ENCODE peak calls at places on chromosomes 12 and 14, in seven cellular contexts. Z is Peyer's patch; C is AG10803; T is CD8-positive, alpha-beta T cell; S is left lung; Q is neural crest cell; H is progenitor cell of endocrine pancreas. Y is an unnamed sample.

GRCh38 chr14:35341454-35342159 is 49.4 kb downstream of the PSMA6 start:
- DNase-seq in C (peak; percentile 94), Z (peak; percentile 96), Q (no peak), S (peak; percentile 95), T (peak; percentile 40), H (no peak), Y (peak; percentile 98)

GRCh38 chr12:71439613-71440392 is at the start of gene LGR5:
- DNase-seq in S (peak; percentile 75), C (peak; percentile 16), Z (peak; percentile 64), T (no peak), Q (peak; percentile 66), H (peak; percentile 39), Y (no peak)

GRCh38 chr12:100574262-100575074 is 984 bp downstream of the GAS2L3 start:
- DNase-seq in Z (no peak), H (no peak), Q (no peak), C (no peak), T (no peak), S (no peak), Y (peak; percentile 68)

GRCh38 chr12:48349471-48349870 is 1.2 kb downstream of the ZNF641 start:
- DNase-seq in Q (no peak), C (peak; percentile 30), S (no peak), T (no peak), Z (no peak), H (no peak), Y (no peak)

GRCh38 chr14:92589213-92589852 is 75.8 kb downstream of the RIN3 start:
- DNase-seq in S (no peak), Z (peak; percentile 49), T (no peak), Q (no peak), H (no peak), C (peak; percentile 40), Y (peak; percentile 58)

GRCh38 chr14:34013714-34014055 is 62.8 kb upstream of the EGLN3 start:
- DNase-seq in H (no peak), C (no peak), Q (no peak), S (no peak), Z (no peak), T (no peak), Y (no peak)

GRCh38 chr12:52275686-52276085 is 1.2 kb downstream of the KRT86 start:
- DNase-seq in T (no peak), S (no peak), C (no peak), Q (no peak), Z (no peak), H (no peak), Y (no peak)

GRCh38 chr12:58725400-58726105 is 194.8 kb downstream of the LRIG3 start:
- DNase-seq in Z (no peak), Q (no peak), S (no peak), H (no peak), C (peak; percentile 50), T (no peak), Y (no peak)

GRCh38 chr14:77485901-77486678 is 12.5 kb downstream of the ISM2 start:
- DNase-seq in Q (no peak), Z (no peak), C (peak; percentile 47), H (no peak), T (no peak), S (no peak), Y (peak; percentile 13)

GRCh38 chr12:65123435-65124063 is 2.4 kb upstream of the WIF1 start:
- DNase-seq in T (no peak), Z (no peak), H (no peak), Q (no peak), S (no peak), C (peak; percentile 31), Y (peak; percentile 57)

GRCh38 chr14:20989787-20990600 is at the start of gene METTL17:
- DNase-seq in T (peak; percentile 85), Q (peak; percentile 80), Z (peak; percentile 89), H (peak; percentile 67), S (peak; percentile 92), C (peak; percentile 98), Y (peak; percentile 98)

GRCh38 chr12:31326689-31327659 is 1.0 kb upstream of the SINHCAF start:
- DNase-seq in C (no peak), H (no peak), S (no peak), Q (no peak), Z (no peak), T (no peak), Y (no peak)

GRCh38 chr14:82313889-82314288 is 780.2 kb upstream of the SEL1L start:
- DNase-seq in S (no peak), Q (no peak), H (no peak), C (no peak), Z (no peak), T (no peak), Y (peak; percentile 1)

GRCh38 chr14:67547224-67547780 is 14.2 kb downstream of the PLEKHH1 start:
- DNase-seq in S (no peak), T (no peak), C (no peak), Q (no peak), H (no peak), Z (peak; percentile 35), Y (no peak)

GRCh38 chr12:110468212-110469048 is at the start of the genes FAM216A and GPN3:
- DNase-seq in T (peak; percentile 95), Z (peak; percentile 96), S (peak; percentile 96), C (peak; percentile 97), Q (peak; percentile 98), H (peak; percentile 94), Y (peak; percentile 99)

GRCh38 chr12:104121001-104121400 is 17.0 kb downstream of the NFYB start:
- DNase-seq in Q (no peak), Z (no peak), S (no peak), H (no peak), C (peak; percentile 68), T (no peak), Y (no peak)

GRCh38 chr14:24098927-24099813 is 5.1 kb downstream of the PCK2 start:
- DNase-seq in S (peak; percentile 69), Q (no peak), T (no peak), Z (peak; percentile 59), H (no peak), C (no peak), Y (no peak)

GRCh38 chr14:94395306-94395899 is 7.0 kb upstream of the SERPINA1 start:
- DNase-seq in H (no peak), S (no peak), T (no peak), Q (no peak), C (no peak), Z (no peak), Y (no peak)

GRCh38 chr14:101010293-101010692 is 106.8 kb upstream of the RTL1 start:
- DNase-seq in C (no peak), Q (no peak), Z (no peak), T (no peak), S (no peak), H (no peak), Y (no peak)

GRCh38 chr14:67541448-67542387 is 8.6 kb downstream of the PLEKHH1 start:
- DNase-seq in C (no peak), S (no peak), T (no peak), Q (no peak), H (peak; percentile 30), Z (peak; percentile 86), Y (no peak)

GRCh38 chr12:18696971-18697602 is 40.7 kb downstream of the PLCZ1 start:
- DNase-seq in Z (no peak), C (peak; percentile 52), S (no peak), T (no peak), Q (no peak), H (no peak), Y (peak; percentile 34)

GRCh38 chr14:58297412-58297761 is 968 bp upstream of the ARID4A start:
- DNase-seq in Z (no peak), T (no peak), H (no peak), Q (no peak), S (no peak), C (peak; percentile 65), Y (no peak)

GRCh38 chr12:93762059-93762719 is 85.0 kb downstream of the CRADD start:
- DNase-seq in Q (no peak), T (no peak), H (no peak), Z (no peak), C (peak; percentile 80), S (no peak), Y (no peak)

GRCh38 chr14:53231166-53231565 is 78.0 kb upstream of the DDHD1 start:
- DNase-seq in C (no peak), T (no peak), Z (no peak), Q (no peak), H (no peak), S (no peak), Y (no peak)

GRCh38 chr14:39876935-39877334 is 444.7 kb upstream of the FBXO33 start:
- DNase-seq in T (no peak), Q (no peak), Z (no peak), S (no peak), H (no peak), C (no peak), Y (no peak)

GRCh38 chr12:64633940-64634337 is 23.6 kb downstream of the RASSF3 start:
- DNase-seq in Q (no peak), C (peak; percentile 69), S (peak; percentile 83), T (peak; percentile 47), H (no peak), Z (no peak), Y (peak; percentile 73)

GRCh38 chr14:36505892-36506731 is 13.9 kb downstream of the NKX2-1 start:
- DNase-seq in S (peak; percentile 81), T (no peak), Q (peak; percentile 9), C (no peak), Z (no peak), H (no peak), Y (no peak)
- TF ChIP-seq CTCF in S (no peak), T (no peak), Q (no peak), C (no peak), Z (no peak), H (peak; percentile 22), Y (no peak)

DNA sequence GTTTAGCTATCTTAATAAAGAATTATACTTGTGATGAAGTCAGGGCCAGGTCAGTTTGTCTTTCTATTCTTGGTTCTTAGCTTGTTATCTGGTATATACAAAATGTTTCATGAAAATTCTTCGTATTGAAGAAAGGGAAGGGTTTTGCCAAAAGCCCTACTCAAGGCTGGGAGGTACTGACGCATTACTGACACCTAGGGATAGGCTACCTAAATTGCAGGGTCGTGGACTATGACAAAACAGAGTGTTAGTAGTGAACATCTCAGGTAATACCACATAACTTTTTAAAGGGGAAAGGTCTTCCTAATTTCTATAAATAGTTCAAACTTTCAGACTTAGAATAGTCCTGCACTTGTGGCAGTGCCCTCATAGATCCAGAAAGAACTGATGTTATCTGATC is 246.3 kb downstream of the RGS6 start:
- DNase-seq in C (no peak), S (no peak), Q (no peak), T (no peak), H (no peak), Z (no peak), Y (no peak)
- TF ChIP-seq CTCF in C (no peak), S (no peak), Q (no peak), T (no peak), H (no peak), Z (no peak), Y (no peak)

GRCh38 chr14:43356984-43357545 is 1150.0 kb downstream of the FSCB start:
- DNase-seq in Z (no peak), T (no peak), S (no peak), H (no peak), Q (no peak), C (no peak), Y (no peak)
- TF ChIP-seq CTCF in Z (no peak), T (no peak), S (no peak), H (no peak), Q (no peak), C (no peak), Y (no peak)

DNA sequence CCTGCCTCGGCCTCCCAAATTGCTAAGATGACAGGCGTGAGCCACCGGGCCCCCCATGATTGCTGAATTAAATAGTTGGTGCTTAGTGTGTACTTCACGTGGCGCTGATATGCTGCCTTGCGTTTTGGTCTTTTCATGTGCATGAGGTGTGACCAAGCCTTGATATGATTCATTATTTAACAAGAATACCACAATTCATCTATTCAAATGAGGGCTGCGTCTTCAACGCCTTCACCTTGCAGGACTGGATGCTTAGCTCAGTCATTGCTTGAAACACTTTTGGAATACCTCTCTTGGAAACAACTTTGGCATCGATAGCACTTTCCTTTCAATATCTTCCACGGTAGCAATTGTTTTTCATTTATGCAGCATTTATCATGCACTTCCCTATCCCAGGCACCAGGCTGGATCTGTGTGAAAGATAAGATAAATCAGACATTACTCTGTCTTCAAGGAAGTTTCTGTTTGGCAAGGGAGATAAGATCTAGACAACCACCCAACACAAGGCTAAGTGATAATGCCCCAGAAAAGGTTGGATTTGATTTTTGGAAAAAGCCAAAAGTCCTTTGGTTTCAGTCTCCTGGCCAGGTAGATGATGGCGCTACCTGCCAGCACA is 1.3 kb upstream of the TEAD4 start:
- DNase-seq in Z (no peak), H (no peak), Q (no peak), S (no peak), C (no peak), T (no peak), Y (no peak)
- TF ChIP-seq CTCF in Z (peak; percentile 24), H (no peak), Q (peak; percentile 28), S (no peak), C (peak; percentile 1), T (no peak), Y (no peak)